ENCODE peak calls at places on chromosomes 16 and 17, in nine cellular contexts. One of them, this sample, is unnamed.

GRCh38 chr17:5584971-5585794 is 874 bp upstream of the NLRP1 start:
- DNase-seq in cardiac fibroblast: peak
- DNase-seq in NCI-H774: no peak
- DNase-seq in head of caudate nucleus: no peak
- DNase-seq in Peyer's patch: no peak
- DNase-seq in CD8-positive, alpha-beta T cell: no peak
- DNase-seq in T-helper 2 cell: no peak
- DNase-seq in Panc1: no peak
- DNase-seq in germinal center: no peak
- DNase-seq in this sample: no peak

GRCh38 chr16:85699628-85700027 is 10.9 kb upstream of the GINS2 start:
- DNase-seq in cardiac fibroblast: peak
- DNase-seq in NCI-H774: no peak
- DNase-seq in head of caudate nucleus: peak
- DNase-seq in Peyer's patch: no peak
- DNase-seq in CD8-positive, alpha-beta T cell: no peak
- DNase-seq in T-helper 2 cell: no peak
- DNase-seq in Panc1: no peak
- DNase-seq in germinal center: no peak
- DNase-seq in this sample: no peak

GRCh38 chr17:33486135-33486886 is 193.2 kb upstream of the ASIC2 start:
- DNase-seq in cardiac fibroblast: no peak
- DNase-seq in NCI-H774: no peak
- DNase-seq in head of caudate nucleus: no peak
- DNase-seq in Peyer's patch: no peak
- DNase-seq in CD8-positive, alpha-beta T cell: no peak
- DNase-seq in T-helper 2 cell: no peak
- DNase-seq in Panc1: no peak
- DNase-seq in germinal center: no peak
- DNase-seq in this sample: no peak

GRCh38 chr17:61362852-61363600 is 36.6 kb upstream of the TBX2 start:
- DNase-seq in cardiac fibroblast: no peak
- DNase-seq in NCI-H774: no peak
- DNase-seq in head of caudate nucleus: no peak
- DNase-seq in Peyer's patch: no peak
- DNase-seq in CD8-positive, alpha-beta T cell: no peak
- DNase-seq in T-helper 2 cell: no peak
- DNase-seq in Panc1: no peak
- DNase-seq in germinal center: no peak
- DNase-seq in this sample: no peak

GRCh38 chr16:61296305-61296704 is 739.9 kb downstream of the CDH8 start:
- DNase-seq in cardiac fibroblast: no peak
- DNase-seq in NCI-H774: no peak
- DNase-seq in head of caudate nucleus: no peak
- DNase-seq in Peyer's patch: no peak
- DNase-seq in CD8-positive, alpha-beta T cell: no peak
- DNase-seq in T-helper 2 cell: no peak
- DNase-seq in Panc1: no peak
- DNase-seq in germinal center: no peak
- DNase-seq in this sample: no peak

GRCh38 chr17:39650121-39650579 is 13.2 kb downstream of the STARD3 start:
- DNase-seq in cardiac fibroblast: no peak
- DNase-seq in NCI-H774: no peak
- DNase-seq in head of caudate nucleus: no peak
- DNase-seq in Peyer's patch: no peak
- DNase-seq in CD8-positive, alpha-beta T cell: no peak
- DNase-seq in T-helper 2 cell: no peak
- DNase-seq in Panc1: no peak
- DNase-seq in germinal center: no peak
- DNase-seq in this sample: no peak

GRCh38 chr16:78775161-78775561 is 675.7 kb downstream of the WWOX start:
- DNase-seq in cardiac fibroblast: no peak
- DNase-seq in NCI-H774: no peak
- DNase-seq in head of caudate nucleus: no peak
- DNase-seq in Peyer's patch: no peak
- DNase-seq in CD8-positive, alpha-beta T cell: no peak
- DNase-seq in T-helper 2 cell: peak
- DNase-seq in Panc1: no peak
- DNase-seq in germinal center: no peak
- DNase-seq in this sample: no peak

GRCh38 chr17:79672496-79672895 is 58.2 kb upstream of the ENPP7 start:
- DNase-seq in cardiac fibroblast: no peak
- DNase-seq in NCI-H774: no peak
- DNase-seq in head of caudate nucleus: no peak
- DNase-seq in Peyer's patch: peak
- DNase-seq in CD8-positive, alpha-beta T cell: no peak
- DNase-seq in T-helper 2 cell: no peak
- DNase-seq in Panc1: no peak
- DNase-seq in germinal center: no peak
- DNase-seq in this sample: no peak

GRCh38 chr16:28491080-28491969 is 549 bp downstream of the CLN3 start:
- DNase-seq in cardiac fibroblast: peak
- DNase-seq in NCI-H774: no peak
- DNase-seq in head of caudate nucleus: no peak
- DNase-seq in Peyer's patch: no peak
- DNase-seq in CD8-positive, alpha-beta T cell: no peak
- DNase-seq in T-helper 2 cell: no peak
- DNase-seq in Panc1: no peak
- DNase-seq in germinal center: no peak
- DNase-seq in this sample: peak

GRCh38 chr17:59786536-59787319 is 79.3 kb downstream of the VMP1 start:
- DNase-seq in cardiac fibroblast: peak
- DNase-seq in NCI-H774: peak
- DNase-seq in head of caudate nucleus: no peak
- DNase-seq in Peyer's patch: no peak
- DNase-seq in CD8-positive, alpha-beta T cell: peak
- DNase-seq in T-helper 2 cell: peak
- DNase-seq in Panc1: peak
- DNase-seq in germinal center: peak
- DNase-seq in this sample: peak

GRCh38 chr17:278055-279028 is 74.3 kb downstream of the RPH3AL start:
- DNase-seq in cardiac fibroblast: no peak
- DNase-seq in NCI-H774: no peak
- DNase-seq in head of caudate nucleus: no peak
- DNase-seq in Peyer's patch: peak
- DNase-seq in CD8-positive, alpha-beta T cell: no peak
- DNase-seq in T-helper 2 cell: no peak
- DNase-seq in Panc1: no peak
- DNase-seq in germinal center: no peak
- DNase-seq in this sample: no peak

GRCh38 chr16:11004957-11005610 is 60.7 kb downstream of the CLEC16A start:
- DNase-seq in cardiac fibroblast: peak
- DNase-seq in NCI-H774: no peak
- DNase-seq in head of caudate nucleus: no peak
- DNase-seq in Peyer's patch: no peak
- DNase-seq in CD8-positive, alpha-beta T cell: no peak
- DNase-seq in T-helper 2 cell: no peak
- DNase-seq in Panc1: no peak
- DNase-seq in germinal center: no peak
- DNase-seq in this sample: no peak

GRCh38 chr16:24626251-24626650 is 86.9 kb downstream of the RBBP6 start:
- DNase-seq in cardiac fibroblast: peak
- DNase-seq in NCI-H774: no peak
- DNase-seq in head of caudate nucleus: no peak
- DNase-seq in Peyer's patch: no peak
- DNase-seq in CD8-positive, alpha-beta T cell: no peak
- DNase-seq in T-helper 2 cell: no peak
- DNase-seq in Panc1: no peak
- DNase-seq in germinal center: no peak
- DNase-seq in this sample: no peak

GRCh38 chr17:41773731-41774193 is 12.7 kb downstream of the JUP start:
- DNase-seq in cardiac fibroblast: peak
- DNase-seq in NCI-H774: no peak
- DNase-seq in head of caudate nucleus: no peak
- DNase-seq in Peyer's patch: no peak
- DNase-seq in CD8-positive, alpha-beta T cell: no peak
- DNase-seq in T-helper 2 cell: no peak
- DNase-seq in Panc1: no peak
- DNase-seq in germinal center: no peak
- DNase-seq in this sample: no peak

GRCh38 chr16:89312598-89313299 is 95.2 kb downstream of the ZNF778 start:
- DNase-seq in cardiac fibroblast: no peak
- DNase-seq in NCI-H774: no peak
- DNase-seq in head of caudate nucleus: no peak
- DNase-seq in Peyer's patch: no peak
- DNase-seq in CD8-positive, alpha-beta T cell: no peak
- DNase-seq in T-helper 2 cell: no peak
- DNase-seq in Panc1: no peak
- DNase-seq in germinal center: no peak
- DNase-seq in this sample: no peak